ENCODE peak calls at places on chromosomes 4 and X, in five cellular contexts. V is tibial artery, R is RWPE1, N is spleen, G is brain microvascular endothelial cell. P is an unnamed sample.

GRCh38 chr4:137700072-137700471 is 167.8 kb upstream of the PCDH18 start:
- DNase-seq in V (no peak), R (no peak), N (no peak), G (no peak), P (no peak)

GRCh38 chr4:100632163-100632562 is 114.3 kb upstream of the EMCN start:
- DNase-seq in V (no peak), R (no peak), N (no peak), G (no peak), P (no peak)

GRCh38 chr4:98711526-98711925 is 53.1 kb upstream of the TSPAN5 start:
- DNase-seq in V (no peak), R (no peak), N (no peak), G (no peak), P (no peak)

GRCh38 chrX:152177497-152178269 is 39.3 kb upstream of the MAGEA10 start:
- DNase-seq in V (no peak), R (no peak), N (no peak), G (no peak), P (no peak)

GRCh38 chr4:98000940-98001339 is 142.3 kb downstream of the STPG2 start:
- DNase-seq in V (no peak), R (no peak), N (no peak), G (no peak), P (no peak)

GRCh38 chr4:123878976-123879375 is 482.4 kb downstream of the SPRY1 start:
- DNase-seq in V (no peak), R (no peak), N (no peak), G (no peak), P (no peak)

GRCh38 chr4:101187837-101188236 is 159.5 kb downstream of the PPP3CA start:
- DNase-seq in V (no peak), R (no peak), N (no peak), G (no peak), P (no peak)

GRCh38 chrX:127138218-127138617 is 318.7 kb downstream of the PRR32 start:
- DNase-seq in V (no peak), R (no peak), N (no peak), G (no peak), P (no peak)

GRCh38 chrX:16855363-16856075 is 14.6 kb downstream of the RBBP7 start:
- DNase-seq in V (no peak), R (no peak), N (no peak), G (no peak), P (no peak)

GRCh38 chrX:124274438-124275166 is 57.9 kb upstream of the TEX13D start:
- DNase-seq in V (no peak), R (no peak), N (no peak), G (no peak), P (no peak)

GRCh38 chr4:110808371-110808878 is 185.5 kb upstream of the PITX2 start:
- DNase-seq in V (no peak), R (peak), N (no peak), G (peak), P (no peak)

GRCh38 chr4:24979554-24979953 is 51.2 kb downstream of the LGI2 start:
- DNase-seq in V (peak), R (no peak), N (no peak), G (no peak), P (no peak)

GRCh38 chr4:55397024-55397520 is 1.3 kb downstream of the TMEM165 start:
- DNase-seq in V (no peak), R (no peak), N (no peak), G (no peak), P (no peak)

GRCh38 chr4:6844986-6845385 is 62.5 kb downstream of the KIAA0232 start:
- DNase-seq in V (no peak), R (no peak), N (no peak), G (no peak), P (no peak)

GRCh38 chr4:168907119-168907698 is 102.8 kb downstream of the CBR4 start:
- DNase-seq in V (no peak), R (no peak), N (no peak), G (peak), P (no peak)

GRCh38 chr4:8901335-8901734 is 29.7 kb upstream of the HMX1 start:
- DNase-seq in V (no peak), R (no peak), N (peak), G (no peak), P (no peak)

GRCh38 chr4:10154241-10154640 is 37.6 kb upstream of the WDR1 start:
- DNase-seq in V (no peak), R (no peak), N (no peak), G (no peak), P (no peak)

GRCh38 chrX:9790866-9791265 is 4.6 kb downstream of the SHROOM2 start:
- DNase-seq in V (no peak), R (no peak), N (peak), G (no peak), P (no peak)

DNA sequence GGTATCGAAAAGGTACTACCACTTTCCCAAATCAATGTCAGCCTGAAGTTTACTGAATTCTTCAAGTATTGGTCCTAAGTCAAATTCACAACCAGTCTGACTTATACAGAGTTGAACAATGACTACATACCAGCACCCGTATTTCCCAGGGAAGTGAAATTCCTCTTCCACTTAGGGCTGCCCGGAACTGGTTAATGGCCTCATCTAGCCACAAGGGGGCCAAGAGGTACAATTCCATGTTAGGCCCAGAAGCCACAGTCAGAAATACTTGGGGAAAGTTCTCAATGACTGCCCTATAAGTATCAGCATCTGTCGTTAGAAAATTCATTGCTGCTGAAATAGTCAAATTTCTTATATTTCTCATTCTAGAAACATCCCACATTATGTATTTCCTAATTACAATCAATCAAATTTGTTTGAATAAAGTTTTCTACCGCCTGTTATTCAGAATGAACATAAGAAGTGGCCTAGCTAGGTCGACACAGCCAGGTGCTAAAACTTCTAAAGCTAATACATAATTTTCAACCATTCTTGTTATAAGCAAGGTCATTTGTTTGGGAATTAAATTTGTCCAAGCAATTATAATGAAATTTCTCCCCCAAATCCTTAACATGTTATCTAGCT is 5.6 kb upstream of the PCDH7 start:
- DNase-seq in V (no peak), R (peak), N (no peak), G (peak), P (peak)
- TF ChIP-seq CTCF in V (peak), R (peak), N (peak), G (peak), P (peak)

DNA sequence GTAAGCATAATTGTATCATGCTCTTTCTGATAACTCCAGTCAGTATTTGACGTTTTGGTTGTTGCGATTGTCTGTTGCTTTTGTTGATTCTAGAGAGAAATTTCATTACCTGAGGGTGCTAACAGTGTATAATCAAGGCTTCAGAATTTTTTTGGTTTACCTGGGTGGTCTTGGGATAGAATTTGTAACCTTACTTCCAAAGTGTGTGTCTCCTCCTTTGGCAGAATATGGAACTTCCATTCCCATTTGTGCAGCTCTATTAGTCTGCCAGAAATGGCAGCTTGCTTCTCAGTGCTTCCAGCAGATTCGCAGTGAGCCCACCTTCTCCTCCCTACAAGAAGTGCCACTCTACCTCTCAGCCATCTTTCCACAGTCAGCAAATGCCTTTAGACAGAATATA is 5.3 kb downstream of the COPS4 start:
- DNase-seq in V (no peak), R (no peak), N (no peak), G (no peak), P (no peak)
- TF ChIP-seq CTCF in V (no peak), R (no peak), N (no peak), G (peak), P (no peak)

DNA sequence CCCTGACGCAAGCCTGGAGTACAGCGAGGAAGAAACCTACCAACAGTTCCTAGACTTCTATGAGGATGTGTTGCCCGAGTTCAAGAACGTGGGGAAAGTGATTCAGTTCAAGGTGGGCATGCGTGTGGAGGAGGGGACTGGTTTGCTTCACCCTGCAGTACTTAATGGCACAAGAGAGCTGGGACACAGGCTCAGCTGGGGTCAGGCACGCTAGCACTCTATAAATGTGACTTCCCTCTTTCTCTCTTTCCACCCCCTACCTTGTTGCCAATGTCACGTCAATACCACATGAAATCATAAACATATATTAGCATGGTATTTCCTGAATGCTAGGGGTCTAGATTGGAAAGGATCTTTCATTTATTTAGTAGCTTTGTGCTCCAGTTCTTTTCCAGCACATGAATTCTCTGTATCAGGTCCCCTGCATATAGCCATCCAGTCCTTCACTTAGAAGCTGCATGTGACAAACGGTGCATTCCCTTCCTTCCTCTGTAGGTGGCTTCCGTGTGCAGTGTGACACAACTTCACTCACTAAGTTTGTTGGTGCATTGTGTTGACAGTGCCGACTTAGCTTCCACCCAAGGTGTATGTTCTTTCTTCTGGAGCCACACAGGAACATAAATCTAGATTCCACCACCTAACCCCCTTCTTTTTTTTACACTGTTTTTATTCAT is 25.6 kb downstream of the ZRSR2 start:
- DNase-seq in V (no peak), R (no peak), N (no peak), G (no peak), P (peak)
- TF ChIP-seq CTCF in V (no peak), R (no peak), N (peak), G (peak), P (peak)

DNA sequence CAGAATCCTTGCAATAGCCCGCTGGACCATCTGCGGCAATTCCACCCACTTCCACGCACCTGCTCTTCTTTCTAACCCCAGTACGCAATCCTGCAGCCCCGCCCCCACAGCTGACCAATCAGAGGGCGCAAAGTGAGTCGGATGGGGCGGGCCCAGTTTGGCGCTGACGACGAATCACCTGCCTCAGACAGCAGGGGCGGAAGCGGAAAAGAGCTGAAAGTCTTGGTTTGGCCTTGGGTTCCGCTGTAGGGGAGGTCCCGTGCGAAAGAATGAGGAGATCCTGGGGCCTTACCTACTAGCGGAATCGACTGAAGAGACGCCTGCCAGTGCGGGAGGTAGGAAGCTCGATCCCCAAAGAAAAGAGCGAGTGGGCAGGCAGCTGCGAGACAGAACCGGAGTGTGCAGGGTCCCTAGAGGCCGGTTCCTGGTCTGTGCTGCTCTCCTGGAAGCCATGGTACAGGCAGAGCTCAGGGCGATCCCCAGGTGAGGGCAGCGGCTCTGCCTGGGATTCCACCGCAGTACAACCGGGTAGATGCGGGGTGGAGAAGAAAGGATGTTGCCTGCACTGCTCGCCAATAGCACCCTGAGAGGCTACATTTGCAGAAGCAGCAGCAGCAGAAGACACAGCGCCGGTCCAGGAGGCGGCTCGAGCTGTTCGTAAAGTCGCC is at the start of gene TMEM184C:
- DNase-seq in V (peak), R (peak), N (peak), G (peak), P (peak)
- TF ChIP-seq CTCF in V (no peak), R (no peak), N (peak), G (peak), P (no peak)

GRCh38 chr4:15964159-15964558 is 1.2 kb upstream of the FGFBP2 start:
- DNase-seq in V (no peak), R (no peak), N (no peak), G (no peak), P (no peak)
- TF ChIP-seq CTCF in V (no peak), R (no peak), N (no peak), G (peak), P (peak)

DNA sequence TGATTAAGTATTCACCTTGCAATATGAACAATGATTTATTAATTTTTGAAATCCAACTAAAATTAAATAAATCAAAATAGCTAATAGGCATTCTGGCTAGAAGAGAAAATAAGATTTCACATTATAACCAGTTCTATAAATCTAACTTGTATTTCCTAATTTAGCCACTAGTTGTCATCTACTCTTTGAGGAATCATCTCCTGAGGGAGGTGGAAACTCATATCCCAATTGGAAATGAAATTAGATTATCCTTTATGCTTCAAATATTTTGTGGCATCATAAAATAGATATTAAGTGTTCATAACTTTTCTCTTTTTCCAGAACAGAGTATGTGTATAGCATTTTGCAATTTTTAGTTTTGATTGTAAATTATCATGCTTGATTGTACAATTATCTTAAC is 558.5 kb upstream of the DIAPH2 start:
- DNase-seq in V (no peak), R (no peak), N (no peak), G (no peak), P (no peak)
- TF ChIP-seq CTCF in V (no peak), R (no peak), N (no peak), G (no peak), P (no peak)